ENCODE peak calls at places on chromosomes 7 and 10, in eight cellular contexts. D is progenitor cell of endocrine pancreas; T is upper lobe of right lung; I is activated CD4-positive, alpha-beta T cell treated with anti-CD3 and anti-CD28 coated beads for 48 hours; A is HCT116; S is stimulated activated CD8-positive, alpha-beta memory T cell treated with anti-CD3 and anti-CD28 coated beads, Interleukin-12 subunit alpha, Interleukin-12 subunit beta, amount 100 ng/mL, for 4 hours; H is activated T-helper 1 cell treated with Interleukin-2 at 50 U/mL for 16 hours; W is lung. E is an unnamed sample.

GRCh38 chr10:132489053-132489703 is 48.4 kb upstream of the INPP5A start:
- DNase-seq in T (peak), S (no peak), H (no peak), A (no peak), I (no peak), W (no peak), D (no peak), E (no peak)

GRCh38 chr7:32916006-32916405 is 24.4 kb upstream of the KBTBD2 start:
- DNase-seq in W (no peak), I (no peak), D (no peak), S (no peak), A (no peak), T (no peak), H (no peak), E (no peak)

GRCh38 chr10:102405108-102405561 is 9.6 kb downstream of the NFKB2 start:
- DNase-seq in W (no peak), D (no peak), S (no peak), I (no peak), T (no peak), A (no peak), H (no peak), E (no peak)

GRCh38 chr10:50575477-50576244 is 48.1 kb downstream of the SGMS1 start:
- DNase-seq in A (no peak), W (no peak), D (no peak), T (no peak), S (no peak), I (no peak), H (no peak), E (no peak)

GRCh38 chr10:77867124-77867715 is 59.3 kb downstream of the DLG5 start:
- DNase-seq in A (no peak), D (no peak), T (no peak), H (no peak), W (no peak), S (no peak), I (no peak), E (no peak)

GRCh38 chr7:47474937-47475879 is 106.7 kb downstream of the TNS3 start:
- DNase-seq in W (peak), S (peak), A (peak), T (peak), I (peak), H (no peak), D (peak), E (peak)

GRCh38 chr7:29588900-29589696 is 25.5 kb downstream of the PRR15 start:
- DNase-seq in S (no peak), T (no peak), D (no peak), I (peak), A (peak), W (no peak), H (no peak), E (peak)

GRCh38 chr7:102925962-102926825 is 13.4 kb downstream of the LRRC17 start:
- DNase-seq in A (no peak), I (no peak), D (no peak), S (no peak), H (no peak), T (no peak), W (no peak), E (no peak)

GRCh38 chr7:47483604-47484273 is 98.2 kb downstream of the TNS3 start:
- DNase-seq in S (no peak), A (no peak), W (no peak), D (no peak), T (no peak), I (no peak), H (no peak), E (no peak)

GRCh38 chr10:86946215-86947170 is 10.9 kb downstream of the MMRN2 start:
- DNase-seq in H (no peak), I (no peak), D (no peak), S (no peak), A (no peak), T (peak), W (peak), E (no peak)

GRCh38 chr7:157555308-157555707 is 218.5 kb downstream of the DNAJB6 start:
- DNase-seq in S (no peak), W (no peak), I (no peak), D (no peak), T (peak), A (no peak), H (no peak), E (no peak)

GRCh38 chr7:88132725-88133124 is 87.1 kb downstream of the SRI start:
- DNase-seq in T (no peak), H (no peak), D (no peak), W (no peak), S (no peak), A (no peak), I (no peak), E (no peak)

GRCh38 chr10:15344876-15345285 is 26.2 kb downstream of the FAM171A1 start:
- DNase-seq in W (no peak), A (no peak), D (no peak), I (no peak), T (no peak), S (no peak), H (no peak), E (no peak)

GRCh38 chr7:157087646-157088045 is 51.1 kb upstream of the UBE3C start:
- DNase-seq in W (no peak), D (no peak), T (no peak), S (no peak), I (no peak), H (no peak), A (no peak), E (no peak)

GRCh38 chr10:49571419-49571818 is 32.5 kb upstream of the ERCC6 start:
- DNase-seq in A (no peak), H (no peak), D (no peak), I (no peak), T (no peak), W (no peak), S (no peak), E (no peak)

GRCh38 chr7:44309271-44310091 is 15.9 kb downstream of the CAMK2B start:
- DNase-seq in A (no peak), T (peak), I (peak), W (peak), S (peak), H (peak), D (peak), E (no peak)

GRCh38 chr7:29878081-29878688 is 71.9 kb downstream of the WIPF3 start:
- DNase-seq in D (no peak), T (no peak), A (no peak), S (no peak), I (peak), W (no peak), H (no peak), E (no peak)

GRCh38 chr7:106841896-106842390 is 23.1 kb upstream of the PIK3CG start:
- DNase-seq in H (no peak), I (no peak), A (no peak), S (no peak), W (no peak), D (no peak), T (no peak), E (no peak)

GRCh38 chr10:128018704-128019103 is 107.5 kb downstream of the MKI67 start:
- DNase-seq in I (no peak), T (no peak), H (no peak), W (no peak), A (no peak), D (no peak), S (no peak), E (no peak)

GRCh38 chr7:78690174-78690573 is 763.3 kb downstream of the MAGI2 start:
- DNase-seq in S (no peak), W (no peak), D (no peak), T (no peak), H (no peak), I (no peak), A (no peak), E (no peak)

GRCh38 chr10:71241899-71242620 is 29.7 kb downstream of the UNC5B start:
- DNase-seq in H (no peak), D (no peak), T (no peak), A (no peak), I (no peak), W (no peak), S (no peak), E (no peak)

GRCh38 chr10:112375721-112376577 is 2.0 kb downstream of the ACSL5 start:
- DNase-seq in T (peak), I (peak), H (no peak), D (no peak), W (peak), A (no peak), S (peak), E (peak)

GRCh38 chr10:127033116-127033515 is 127.9 kb downstream of the DOCK1 start:
- DNase-seq in I (no peak), W (no peak), D (no peak), H (no peak), S (no peak), T (no peak), A (no peak), E (no peak)

GRCh38 chr10:111130471-111130870 is 53.6 kb downstream of the ADRA2A start:
- DNase-seq in D (no peak), S (no peak), I (no peak), H (no peak), A (no peak), T (no peak), W (no peak), E (no peak)

GRCh38 chr7:116876664-116877442 is 14.5 kb downstream of the CAPZA2 start:
- DNase-seq in I (no peak), W (peak), A (no peak), H (no peak), T (no peak), D (no peak), S (no peak), E (no peak)